ENCODE peak calls at places on chromosome 22, in four cellular contexts. D is ACHN, I is progenitor cell of endocrine pancreas, W is cardiac septum. N is an unnamed sample.

GRCh38 chr22:42217019-42217751 is 53.3 kb downstream of the TCF20 start:
- DNase-seq in I (no peak), W (no peak), D (no peak), N (no peak)

GRCh38 chr22:41127447-41127846 is 35.1 kb downstream of the EP300 start:
- DNase-seq in W (peak; percentile 78), I (no peak), D (no peak), N (no peak)

GRCh38 chr22:31343235-31344191 is 2.6 kb downstream of the PATZ1 start:
- DNase-seq in W (no peak), D (no peak), I (peak; percentile 81), N (no peak)

GRCh38 chr22:33573479-33573878 is 346.8 kb downstream of the LARGE1 start:
- DNase-seq in D (peak; percentile 89), I (no peak), W (no peak), N (no peak)

GRCh38 chr22:39710380-39711117 is 140.0 kb downstream of the CACNA1I start:
- DNase-seq in I (no peak), W (no peak), D (no peak), N (no peak)

GRCh38 chr22:24727218-24727851 is 47.2 kb downstream of the PIWIL3 start:
- DNase-seq in I (no peak), D (peak; percentile 8), W (no peak), N (peak; percentile 91)

GRCh38 chr22:44758354-44758969 is 6.1 kb downstream of the ARHGAP8 start:
- DNase-seq in I (no peak), D (peak; percentile 43), W (no peak), N (no peak)

GRCh38 chr22:38335077-38335476 is 17.8 kb upstream of the CSNK1E start:
- DNase-seq in I (no peak), W (no peak), D (no peak), N (no peak)

GRCh38 chr22:19085233-19086043 is 36.8 kb downstream of the DGCR2 start:
- DNase-seq in I (no peak), W (no peak), D (peak; percentile 46), N (peak; percentile 47)

GRCh38 chr22:47213571-47214230 is 451.3 kb downstream of the TBC1D22A start:
- DNase-seq in I (peak; percentile 6), W (no peak), D (peak; percentile 9), N (peak; percentile 34)

GRCh38 chr22:29225422-29226090 is 19.9 kb downstream of the EMID1 start:
- DNase-seq in D (no peak), W (no peak), I (no peak), N (peak; percentile 51)

GRCh38 chr22:46833228-46833627 is 70.8 kb downstream of the TBC1D22A start:
- DNase-seq in D (no peak), W (no peak), I (no peak), N (peak; percentile 53)

GRCh38 chr22:25970996-25971811 is 198.1 kb upstream of the SEZ6L start:
- DNase-seq in I (no peak), D (no peak), W (no peak), N (no peak)

GRCh38 chr22:36036167-36036624 is 7.6 kb upstream of the RBFOX2 start:
- DNase-seq in I (no peak), D (no peak), W (no peak), N (no peak)

GRCh38 chr22:39819429-39819828 is 74.1 kb downstream of the ENTHD1 start:
- DNase-seq in D (no peak), I (no peak), W (no peak), N (no peak)

GRCh38 chr22:19974233-19974861 is 32.7 kb upstream of the TXNRD2 start:
- DNase-seq in D (peak; percentile 46), I (peak; percentile 35), W (no peak), N (peak; percentile 85)

GRCh38 chr22:23102002-23102655 is 31.8 kb downstream of the GNAZ start:
- DNase-seq in D (no peak), W (no peak), I (no peak), N (no peak)

GRCh38 chr22:27982630-27983180 is 63.6 kb upstream of the PITPNB start:
- DNase-seq in W (no peak), I (no peak), D (no peak), N (no peak)

GRCh38 chr22:45450931-45451651 is 37.6 kb downstream of the RIBC2 start:
- DNase-seq in D (no peak), I (no peak), W (no peak), N (no peak)

GRCh38 chr22:17703811-17704210 is 65.3 kb downstream of the BCL2L13 start:
- DNase-seq in W (no peak), I (no peak), D (no peak), N (no peak)

GRCh38 chr22:35212020-35212419 is 45.3 kb upstream of the HMGXB4 start:
- DNase-seq in I (no peak), W (no peak), D (peak; percentile 12), N (no peak)

GRCh38 chr22:31184015-31184414 is 24.0 kb downstream of the RNF185 start:
- DNase-seq in W (no peak), D (no peak), I (no peak), N (no peak)